ENCODE peak calls at places on chromosomes 1 and 21, in eight cellular contexts. V, H, M, A, D, G, E and I are unnamed samples.

GRCh38 chr21:39633770-39634181 is 21.0 kb downstream of the B3GALT5 start:
- DNase-seq in M (no peak), H (no peak), V (peak), E (no peak), G (no peak), D (peak), A (no peak), I (peak)

GRCh38 chr1:34645919-34646318 is 108.9 kb upstream of the GJB5 start:
- DNase-seq in D (no peak), V (peak), M (no peak), G (no peak), A (no peak), E (no peak), H (no peak), I (no peak)

GRCh38 chr1:96075704-96076455 is 645.7 kb upstream of the PTBP2 start:
- DNase-seq in D (no peak), E (no peak), A (no peak), H (no peak), V (peak), G (no peak), M (no peak), I (no peak)

GRCh38 chr1:43506233-43506632 is 24.4 kb upstream of the PTPRF start:
- DNase-seq in E (no peak), A (no peak), G (peak), V (peak), H (no peak), M (no peak), D (no peak), I (no peak)

GRCh38 chr1:193060938-193061337 is 1.5 kb downstream of the RO60 start:
- DNase-seq in E (no peak), G (no peak), H (no peak), M (no peak), D (peak), A (no peak), V (no peak), I (no peak)

GRCh38 chr1:66276229-66276628 is 257.7 kb upstream of the SGIP1 start:
- DNase-seq in E (no peak), G (no peak), H (no peak), A (peak), M (no peak), V (no peak), D (no peak), I (no peak)

GRCh38 chr1:210587547-210587946 is 258.8 kb downstream of the HHAT start:
- DNase-seq in M (no peak), D (no peak), V (no peak), E (peak), A (no peak), H (no peak), G (peak), I (peak)

GRCh38 chr1:110283677-110284076 is 55.5 kb upstream of the RBM15 start:
- DNase-seq in V (no peak), G (no peak), E (no peak), A (no peak), H (no peak), D (no peak), M (no peak), I (no peak)

GRCh38 chr1:84352298-84353106 is 45.8 kb upstream of the DNASE2B start:
- DNase-seq in D (no peak), M (no peak), A (no peak), H (no peak), G (no peak), E (no peak), V (no peak), I (no peak)

GRCh38 chr1:78676996-78677395 is 27.4 kb downstream of the IFI44 start:
- DNase-seq in G (no peak), V (no peak), A (no peak), E (no peak), M (no peak), H (no peak), D (no peak), I (no peak)

GRCh38 chr1:33709780-33710713 is 153.8 kb upstream of the HMGB4 start:
- DNase-seq in E (no peak), D (peak), H (no peak), M (no peak), V (no peak), A (no peak), G (no peak), I (no peak)

GRCh38 chr1:65002156-65002507 is 35.8 kb upstream of the JAK1 start:
- DNase-seq in A (peak), D (no peak), H (no peak), E (peak), V (no peak), G (no peak), M (no peak), I (no peak)
- H3K27ac ChIP-seq in A (no peak), D (no peak), H (peak), E (no peak), V (no peak), G (peak), M (peak), I (peak)

GRCh38 chr1:10675813-10676212 is 120.6 kb downstream of the CASZ1 start:
- DNase-seq in M (no peak), E (no peak), D (no peak), G (no peak), H (no peak), V (no peak), A (no peak), I (no peak)

GRCh38 chr1:10676987-10677386 is 119.5 kb downstream of the CASZ1 start:
- DNase-seq in D (no peak), H (no peak), G (no peak), A (no peak), V (no peak), E (no peak), M (no peak), I (peak)

GRCh38 chr1:10678395-10678794 is 118.1 kb downstream of the CASZ1 start:
- DNase-seq in D (no peak), G (no peak), V (no peak), E (no peak), A (no peak), H (no peak), M (no peak), I (no peak)

GRCh38 chr1:10678852-10679251 is 117.6 kb downstream of the CASZ1 start:
- DNase-seq in H (no peak), D (no peak), V (no peak), G (no peak), M (no peak), A (no peak), E (no peak), I (no peak)

DNA sequence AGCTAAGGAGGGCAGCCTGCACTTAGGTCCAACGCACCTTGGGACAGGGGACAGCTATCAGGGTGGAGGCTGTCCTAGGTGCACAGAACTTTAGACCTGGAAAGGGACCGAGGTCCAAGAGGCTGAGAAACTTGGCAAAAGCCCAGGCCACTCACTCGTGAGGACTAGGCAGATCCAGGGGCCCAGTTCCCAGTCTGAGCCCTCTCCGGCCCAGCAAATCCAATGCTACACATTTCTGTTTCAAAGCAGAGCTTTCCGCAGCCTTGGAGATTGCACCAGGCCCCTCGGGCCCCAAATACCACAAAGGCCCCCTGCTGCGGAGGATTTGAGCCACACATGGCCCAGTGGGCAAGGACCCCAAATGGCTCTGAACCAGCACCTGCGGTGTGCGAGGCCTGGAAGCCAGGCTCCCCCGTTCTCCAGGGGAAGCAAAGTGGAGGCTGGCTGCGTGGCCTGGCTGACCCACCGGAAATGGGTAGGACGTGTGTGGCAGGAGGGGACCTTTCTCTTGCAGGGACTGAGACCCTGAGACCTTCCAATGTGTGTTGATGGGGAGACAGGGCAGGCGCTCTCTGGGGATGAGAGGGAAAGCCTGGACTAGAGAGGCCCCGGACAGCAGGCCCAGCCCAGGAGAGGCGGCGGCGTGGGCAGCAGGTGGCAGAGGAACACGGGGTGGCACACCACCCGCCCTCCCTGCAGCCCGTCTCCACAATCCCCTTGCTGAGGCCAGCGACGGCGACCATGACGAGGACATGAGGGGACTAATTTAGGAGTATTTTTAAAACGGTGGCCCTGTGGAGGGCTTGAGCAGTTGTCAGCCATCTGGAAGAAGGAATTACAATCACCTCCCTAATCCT is 118.7 kb downstream of the CASZ1 start:
- DNase-seq in A (no peak), G (no peak), D (no peak), M (no peak), V (no peak), H (no peak), E (peak), I (peak)
- H3K4me3 ChIP-seq in A (no peak), G (no peak), D (no peak), M (no peak), V (no peak), H (no peak), E (no peak), I (no peak)

GRCh38 chr1:9448132-9449105 is 90.8 kb upstream of the SLC25A33 start:
- DNase-seq in G (no peak), H (no peak), M (no peak), A (no peak), V (no peak), D (peak), E (no peak), I (no peak)
- H3K27ac ChIP-seq in G (no peak), H (no peak), M (peak), A (no peak), V (no peak), D (no peak), E (no peak), I (no peak)

GRCh38 chr1:62746086-62746808 is 37.7 kb upstream of the ATG4C start:
- DNase-seq in V (peak), M (no peak), D (peak), A (peak), G (no peak), E (peak), H (no peak), I (no peak)
- H3K4me3 ChIP-seq in V (peak), M (no peak), D (no peak), A (no peak), G (no peak), E (no peak), H (no peak), I (no peak)

DNA sequence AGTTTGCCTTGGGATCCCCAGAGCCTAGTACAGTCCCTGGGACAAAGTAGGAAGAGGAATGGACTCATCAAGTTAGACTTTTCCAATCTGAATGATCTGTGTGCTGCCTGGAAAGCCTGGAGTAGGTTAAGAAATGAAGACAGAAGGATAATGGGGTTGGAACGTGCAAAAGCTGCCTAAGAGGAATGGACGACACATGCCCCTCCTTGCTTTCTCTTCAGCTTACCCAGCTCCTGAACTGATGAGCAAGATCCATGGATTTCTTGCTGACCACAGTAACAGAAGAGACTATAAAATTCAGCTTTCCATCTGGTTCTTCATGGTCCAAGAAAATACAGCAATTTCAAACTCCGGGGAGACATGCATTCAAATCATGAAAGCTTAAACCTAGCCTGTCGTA is 5.5 kb upstream of the PEF1 start:
- DNase-seq in G (no peak), D (no peak), M (no peak), V (no peak), A (no peak), H (no peak), E (no peak), I (no peak)
- H3K27ac ChIP-seq in G (no peak), D (no peak), M (peak), V (no peak), A (no peak), H (no peak), E (no peak), I (peak)